ENCODE peak calls at places on chromosomes 5 and 9, in nine cellular contexts. W is suprapubic skin, S is transverse colon, H is A549, N is kidney epithelial cell, X is SK-N-MC, R is K562, Q is lower lobe of right lung, I is H7. D is an unnamed sample.

GRCh38 chr5:110957934-110958333 is 113.6 kb upstream of the TSLP start:
- DNase-seq in R (no peak), H (no peak), N (no peak), X (no peak), W (no peak), I (no peak), S (no peak), Q (no peak), D (no peak)

GRCh38 chr9:131116281-131117101 is 8.9 kb upstream of the NUP214 start:
- DNase-seq in X (no peak), N (no peak), S (no peak), Q (no peak), I (peak), H (no peak), R (no peak), W (peak), D (peak)

GRCh38 chr9:95971815-95972214 is 96.3 kb downstream of the ERCC6L2 start:
- DNase-seq in X (no peak), S (no peak), N (no peak), I (no peak), W (no peak), R (no peak), Q (no peak), H (no peak), D (no peak)

GRCh38 chr9:109463924-109464625 is 34.0 kb downstream of the PTPN3 start:
- DNase-seq in W (peak), R (no peak), Q (no peak), N (no peak), I (no peak), H (no peak), S (no peak), X (no peak), D (no peak)

GRCh38 chr5:151047814-151048425 is 27.5 kb downstream of the GPX3 start:
- DNase-seq in S (no peak), W (no peak), I (peak), Q (no peak), N (no peak), X (no peak), R (peak), H (no peak), D (peak)

GRCh38 chr5:4614088-4614487 is 526.0 kb upstream of the ADAMTS16 start:
- DNase-seq in I (peak), W (no peak), X (no peak), H (no peak), R (peak), N (no peak), Q (no peak), S (no peak), D (no peak)

GRCh38 chr5:122901346-122901745 is 55.9 kb downstream of the SNX24 start:
- DNase-seq in I (no peak), X (no peak), S (no peak), W (no peak), R (no peak), N (no peak), Q (no peak), H (no peak), D (no peak)

GRCh38 chr5:174724484-174725260 is at the start of gene MSX2:
- DNase-seq in W (peak), R (no peak), H (peak), Q (peak), N (peak), X (no peak), S (peak), I (peak), D (peak)

GRCh38 chr5:95955996-95956899 is 5.4 kb downstream of the ELL2 start:
- DNase-seq in S (no peak), H (no peak), Q (no peak), X (no peak), N (no peak), R (no peak), I (no peak), W (no peak), D (no peak)

GRCh38 chr5:95956900-95957293 is 4.8 kb downstream of the ELL2 start:
- DNase-seq in S (no peak), R (no peak), Q (no peak), N (no peak), I (no peak), H (no peak), X (no peak), W (no peak), D (no peak)

GRCh38 chr5:95959051-95959963 is 2.3 kb downstream of the ELL2 start:
- DNase-seq in H (no peak), R (peak), X (no peak), I (peak), S (peak), W (no peak), Q (no peak), N (no peak), D (no peak)

GRCh38 chr5:95958308-95959014 is 3.2 kb downstream of the ELL2 start:
- DNase-seq in N (no peak), H (no peak), X (no peak), I (peak), Q (no peak), W (no peak), R (no peak), S (peak), D (no peak)

DNA sequence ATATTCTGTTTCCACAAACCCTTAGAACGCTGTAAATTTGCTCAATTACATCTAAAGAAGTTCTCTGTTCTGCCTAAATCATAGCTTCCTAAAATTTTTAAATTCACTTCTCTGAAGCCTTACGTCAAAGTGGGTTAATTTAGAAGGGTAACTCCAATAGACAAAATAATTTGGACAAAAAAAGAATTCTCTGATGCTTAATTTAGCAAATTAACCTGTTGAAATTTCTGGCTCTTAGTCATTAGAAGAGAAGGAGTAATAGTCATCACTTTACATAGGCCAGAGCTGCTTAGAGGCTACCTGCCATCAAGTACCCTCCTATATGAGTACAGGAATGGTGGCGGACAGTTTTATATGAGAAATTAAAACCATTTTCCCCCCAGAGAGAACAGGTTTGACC is 3.8 kb downstream of the ELL2 start:
- DNase-seq in R (no peak), N (no peak), I (no peak), Q (no peak), S (no peak), W (no peak), X (no peak), H (no peak), D (no peak)
- H3K4me3 ChIP-seq in R (no peak), N (no peak), I (no peak), Q (peak), S (no peak), W (peak), X (no peak), H (no peak), D (no peak)

DNA sequence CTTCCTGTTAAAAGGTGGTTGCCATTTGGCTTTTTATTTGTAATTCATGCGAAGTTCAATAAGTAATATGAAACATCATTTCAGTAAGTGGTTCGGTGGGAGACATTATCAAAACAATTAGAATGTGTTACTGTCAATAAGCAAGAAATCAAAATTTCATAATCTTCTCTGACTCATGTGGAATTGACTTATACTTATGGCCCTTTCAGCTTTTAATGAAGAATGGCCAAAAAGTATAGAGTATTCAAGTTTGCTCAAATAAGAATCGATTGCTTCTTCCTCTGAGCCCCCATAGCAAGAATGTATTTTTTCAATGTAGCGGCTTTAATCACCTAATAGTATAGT is 174.5 kb downstream of the AOPEP start:
- DNase-seq in R (no peak), S (no peak), W (no peak), Q (no peak), X (no peak), I (no peak), N (no peak), H (no peak), D (no peak)
- H3K4me3 ChIP-seq in R (no peak), S (no peak), W (no peak), Q (no peak), X (no peak), I (no peak), N (no peak), H (peak), D (no peak)

GRCh38 chr9:20414150-20414549 is 208.1 kb downstream of the MLLT3 start:
- DNase-seq in R (no peak), N (no peak), X (no peak), W (no peak), Q (no peak), S (no peak), H (no peak), I (no peak), D (no peak)

GRCh38 chr9:20418485-20418884 is 203.8 kb downstream of the MLLT3 start:
- DNase-seq in N (no peak), Q (no peak), H (no peak), I (no peak), S (no peak), X (no peak), W (no peak), R (no peak), D (no peak)

GRCh38 chr9:20419552-20419951 is 202.7 kb downstream of the MLLT3 start:
- DNase-seq in I (no peak), S (no peak), N (no peak), R (no peak), X (no peak), W (no peak), Q (no peak), H (no peak), D (no peak)

DNA sequence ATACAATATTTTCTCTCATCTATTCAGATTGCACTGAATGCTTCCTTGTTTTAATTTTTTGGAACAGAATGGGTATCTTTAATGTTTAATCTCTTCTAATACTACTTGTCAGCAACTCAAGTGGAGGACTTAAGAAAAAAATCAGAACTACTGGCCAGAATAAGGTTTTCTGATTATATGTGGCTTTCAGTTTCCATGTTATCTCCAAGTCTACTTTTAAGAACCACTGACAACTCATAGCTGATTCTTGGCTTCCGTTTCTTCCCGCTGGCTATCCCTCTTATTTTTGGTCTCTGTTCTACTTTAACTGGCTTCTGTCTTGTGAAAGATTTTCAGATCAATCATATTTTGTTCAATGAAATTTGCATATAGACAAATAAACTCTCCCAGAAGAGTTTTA is 204.6 kb downstream of the MLLT3 start:
- DNase-seq in I (no peak), S (no peak), R (no peak), Q (no peak), X (no peak), N (no peak), H (no peak), W (no peak), D (no peak)
- H3K4me3 ChIP-seq in I (no peak), S (no peak), R (no peak), Q (no peak), X (peak), N (no peak), H (no peak), W (no peak), D (no peak)

GRCh38 chr5:116864157-116864837 is 289.7 kb upstream of the SEMA6A start:
- DNase-seq in R (no peak), H (no peak), W (no peak), Q (no peak), S (no peak), I (peak), N (no peak), X (no peak), D (peak)
- H3K4me3 ChIP-seq in R (no peak), H (no peak), W (no peak), Q (no peak), S (no peak), I (no peak), N (no peak), X (no peak), D (no peak)

DNA sequence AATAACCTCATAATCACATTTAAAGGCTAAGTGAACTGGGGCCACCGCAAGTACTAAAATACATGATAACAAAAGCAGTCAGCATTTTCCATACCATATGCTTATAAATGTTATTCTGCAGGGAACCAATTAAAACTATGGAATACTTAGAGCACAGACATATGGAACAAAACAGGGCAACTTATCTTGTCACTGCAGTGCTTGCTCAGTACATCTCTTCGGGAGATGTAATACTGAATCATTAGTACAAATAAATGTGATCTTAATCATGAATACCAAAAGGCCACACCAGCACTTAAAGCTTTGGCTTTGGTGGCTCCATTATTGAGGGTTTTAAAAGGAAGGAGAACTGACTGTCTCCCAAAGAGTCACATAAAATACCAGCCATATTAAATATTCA is 32.1 kb downstream of the PRUNE2 start:
- DNase-seq in I (no peak), N (no peak), S (no peak), H (no peak), X (peak), Q (no peak), W (no peak), R (no peak), D (no peak)
- H3K4me3 ChIP-seq in I (no peak), N (no peak), S (no peak), H (no peak), X (peak), Q (no peak), W (no peak), R (no peak), D (no peak)

GRCh38 chr5:178361657-178362445 is 129.2 kb upstream of the PHYKPL start:
- DNase-seq in H (no peak), W (no peak), S (no peak), Q (no peak), R (no peak), I (no peak), N (no peak), X (no peak), D (no peak)

GRCh38 chr5:178359738-178360137 is 127.1 kb upstream of the PHYKPL start:
- DNase-seq in X (no peak), H (no peak), S (no peak), R (no peak), I (no peak), W (no peak), Q (peak), N (no peak), D (no peak)

GRCh38 chr5:178357678-178358077 is 125.1 kb upstream of the PHYKPL start:
- DNase-seq in H (no peak), R (no peak), N (no peak), I (no peak), X (no peak), S (no peak), W (no peak), Q (no peak), D (no peak)

GRCh38 chr5:178360926-178361235 is 128.3 kb upstream of the PHYKPL start:
- DNase-seq in R (no peak), X (no peak), Q (no peak), H (no peak), S (no peak), I (no peak), W (no peak), N (no peak), D (no peak)

DNA sequence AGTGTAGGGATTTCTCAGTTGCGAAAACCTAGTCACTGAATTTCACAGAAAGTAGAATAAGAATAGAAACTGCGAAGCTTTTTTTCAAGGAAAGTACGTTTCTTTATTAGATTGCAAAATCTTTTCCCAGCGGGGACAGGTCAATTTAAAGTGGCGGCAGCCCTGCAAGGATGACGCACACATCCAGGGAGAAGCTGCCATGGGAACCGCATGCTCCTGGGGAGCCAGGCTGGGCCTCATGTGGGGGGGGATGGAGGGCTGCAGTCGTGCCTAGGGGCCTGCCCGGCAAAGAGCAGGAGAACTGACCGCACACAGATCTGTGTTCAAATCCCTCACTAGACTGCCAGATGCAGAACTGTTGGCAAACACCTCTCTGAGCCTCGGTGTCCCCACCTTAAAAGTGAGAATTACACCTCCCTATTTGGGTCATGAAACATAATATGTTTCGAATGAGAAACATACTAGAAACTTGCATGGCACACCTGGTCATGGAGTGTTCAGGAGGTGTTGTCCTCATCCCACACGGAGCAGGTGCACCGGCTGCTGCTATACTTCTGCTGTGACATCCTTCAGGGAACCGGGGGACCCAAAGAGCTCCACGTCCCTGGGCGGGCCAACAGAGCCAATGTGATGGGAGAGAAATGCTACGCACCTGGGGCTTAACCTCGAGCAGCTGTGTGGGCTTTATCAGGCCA is 127.8 kb upstream of the PHYKPL start:
- DNase-seq in H (no peak), S (no peak), N (no peak), X (no peak), R (no peak), W (no peak), Q (peak), I (no peak), D (no peak)
- H3K4me3 ChIP-seq in H (no peak), S (no peak), N (no peak), X (no peak), R (no peak), W (no peak), Q (no peak), I (no peak), D (no peak)